ENCODE peak calls at places on chromosomes 11 and 22, in five cellular contexts. W, R, Q, S and C are unnamed samples.
A peak's percentile ranks its signal among the peaks of the same experiment; 100 is the strongest.

GRCh38 chr11:68999093-68999747 is 13.8 kb downstream of the MRGPRF start:
- DNase-seq in W (no peak), R (no peak), Q (peak; percentile 4), S (no peak), C (no peak)

GRCh38 chr11:111986589-111986988 is 38.6 kb upstream of the DLAT start:
- DNase-seq in W (no peak), R (no peak), Q (no peak), S (no peak), C (no peak)

GRCh38 chr11:121500717-121501116 is 48.0 kb upstream of the SORL1-AS1 start:
- DNase-seq in W (no peak), R (no peak), Q (no peak), S (no peak), C (no peak)

GRCh38 chr11:81658722-81659121 is 1074.9 kb downstream of the FAM181B start:
- DNase-seq in W (peak; percentile 1), R (no peak), Q (no peak), S (no peak), C (no peak)

GRCh38 chr22:25368271-25368670 is 148.8 kb downstream of the CRYBB2 start:
- DNase-seq in W (no peak), R (no peak), Q (no peak), S (no peak), C (no peak)

GRCh38 chr11:58829736-58830135 is 14.8 kb downstream of the GLYATL2 start:
- DNase-seq in W (no peak), R (no peak), Q (no peak), S (no peak), C (no peak)

GRCh38 chr11:18853086-18853720 is 61.6 kb upstream of the PTPN5 start:
- DNase-seq in W (peak; percentile 10), R (no peak), Q (no peak), S (no peak), C (peak; percentile 22)

GRCh38 chr11:129939510-129939909 is 44.1 kb upstream of the NFRKB start:
- DNase-seq in W (no peak), R (no peak), Q (no peak), S (no peak), C (no peak)

GRCh38 chr11:6249822-6250555 is 9.6 kb upstream of the CCKBR start:
- DNase-seq in W (peak; percentile 36), R (peak; percentile 61), Q (peak; percentile 54), S (no peak), C (no peak)

DNA sequence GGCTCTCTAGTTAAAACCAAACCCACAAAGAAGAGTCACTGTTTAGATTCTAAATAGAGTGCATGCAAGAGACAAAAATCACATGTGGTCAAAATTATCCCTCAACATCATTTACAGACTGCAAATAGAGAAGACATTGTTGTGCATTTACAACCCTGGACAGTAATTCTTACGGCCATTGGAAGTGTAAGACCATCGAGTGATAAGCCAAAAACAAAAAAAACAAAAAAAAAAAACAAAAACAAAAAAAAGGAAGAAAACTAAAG is 93.4 kb downstream of the RASSF10 start:
- DNase-seq in W (no peak), R (no peak), Q (no peak), S (no peak), C (no peak)
- H3K27ac ChIP-seq in W (no peak overlapping the region), R (no peak overlapping the region), Q (no peak overlapping the region), S (no peak overlapping the region), C (no peak overlapping the region)

GRCh38 chr22:49192180-49192856 is 635.4 kb downstream of the BRD1 start:
- DNase-seq in W (no peak), R (no peak), Q (no peak), S (no peak), C (no peak)
- H3K27ac ChIP-seq in W (no peak overlapping the region), R (no peak overlapping the region), Q (no peak overlapping the region), S (no peak overlapping the region), C (no peak overlapping the region)

GRCh38 chr22:44455151-44455962 is 42.7 kb downstream of the RTL6 start:
- DNase-seq in W (no peak), R (no peak), Q (no peak), S (no peak), C (peak; percentile 23)

GRCh38 chr22:44456661-44457412 is 41.2 kb downstream of the RTL6 start:
- DNase-seq in W (no peak), R (no peak), Q (no peak), S (no peak), C (no peak)

GRCh38 chr22:44458044-44459020 is 39.7 kb downstream of the RTL6 start:
- DNase-seq in W (no peak), R (no peak), Q (no peak), S (no peak), C (no peak)

GRCh38 chr22:44454113-44454769 is 43.8 kb downstream of the RTL6 start:
- DNase-seq in W (no peak), R (no peak), Q (no peak), S (no peak), C (no peak)

DNA sequence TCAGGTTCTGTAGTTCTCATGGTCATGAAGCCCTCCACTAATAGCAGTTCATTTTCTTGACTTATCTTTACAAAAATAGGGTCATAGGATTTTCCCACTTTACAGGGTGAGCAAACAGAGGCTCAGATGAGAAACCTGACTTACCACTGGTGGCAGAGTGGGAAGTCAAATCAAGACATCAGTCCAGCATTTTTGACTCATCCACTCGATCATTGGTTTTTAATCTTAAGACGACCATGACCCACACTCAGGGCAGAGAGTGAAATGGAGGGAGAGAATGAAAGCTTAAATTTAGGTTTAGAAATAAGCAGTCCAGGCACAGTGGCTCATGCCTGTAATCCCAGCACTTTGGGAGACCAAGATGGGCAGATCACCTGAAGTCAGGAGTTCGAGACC is 42.1 kb downstream of the RTL6 start:
- DNase-seq in W (no peak), R (no peak), Q (no peak), S (no peak), C (no peak)
- H3K27ac ChIP-seq in W (no peak overlapping the region), R (no peak overlapping the region), Q (no peak overlapping the region), S (no peak overlapping the region), C (no peak overlapping the region)

GRCh38 chr11:94129505-94130335 is 1.1 kb downstream of the PANX1 start:
- DNase-seq in W (no peak), R (no peak), Q (no peak), S (no peak), C (peak; percentile 15)
- H3K27ac ChIP-seq in W (peak overlapping the region; percentile 90), R (peak overlapping the region; percentile 82), Q (peak overlapping the region; percentile 83), S (peak overlapping the region; percentile 77), C (peak overlapping the region; percentile 88)

DNA sequence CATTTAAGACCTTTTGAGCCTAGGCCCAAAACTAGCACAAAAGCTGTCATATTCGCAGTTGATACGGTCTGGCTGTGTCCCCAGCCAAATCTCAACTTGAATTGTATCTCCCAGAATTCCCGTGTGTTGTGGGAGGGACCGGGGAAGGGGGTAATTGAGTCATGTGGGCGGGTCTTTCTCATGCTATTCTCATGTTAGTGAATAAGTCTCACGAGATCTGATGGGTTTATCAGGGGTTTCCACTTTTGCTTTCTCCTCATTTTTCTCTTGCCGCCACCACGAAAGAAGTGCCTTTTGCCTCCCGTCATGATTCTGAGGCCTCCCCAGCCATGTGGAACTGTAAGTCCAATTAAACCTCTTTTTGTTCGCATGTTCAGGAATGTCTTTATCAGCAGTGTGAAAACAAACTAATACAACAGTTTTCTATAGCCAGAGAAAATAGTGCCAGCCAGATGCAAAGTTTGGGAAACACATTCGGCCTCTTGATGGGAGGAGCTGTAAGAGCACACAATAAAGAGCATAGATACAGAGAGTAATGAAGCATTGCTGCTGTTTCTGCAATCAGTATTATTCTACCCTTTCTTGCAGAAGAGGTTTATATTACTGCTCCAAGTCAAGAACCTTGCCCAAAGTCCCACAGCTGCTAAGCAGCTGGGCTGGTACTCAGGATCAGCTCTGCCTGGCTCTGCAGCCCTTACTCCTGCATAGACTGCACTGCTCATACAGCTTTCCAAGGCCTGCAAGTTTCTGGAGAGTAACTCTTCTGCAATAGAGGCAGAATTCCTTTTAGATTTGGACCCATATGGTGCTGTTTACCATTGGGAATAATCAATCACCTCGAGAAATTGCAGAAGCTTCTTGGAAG is 2.0 kb upstream of the ZNF195 start:
- DNase-seq in W (no peak), R (no peak), Q (no peak), S (no peak), C (no peak)
- H3K27ac ChIP-seq in W (no peak overlapping the region), R (no peak overlapping the region), Q (no peak overlapping the region), S (no peak overlapping the region), C (no peak overlapping the region)